ENCODE peak calls at places on chromosomes 3 and 15, in four cellular contexts. E is GM12878, T is IMR-90, P is K562. K is an unnamed sample.

GRCh38 chr15:57227899-57228298 is 148.4 kb upstream of the CGNL1 start:
- DNase-seq in E (no peak), P (no peak), T (peak; percentile 73), K (no peak)

GRCh38 chr3:155744626-155745324 is at the start of gene PLCH1:
- DNase-seq in E (no peak), P (peak; percentile 79), T (peak; percentile 40), K (peak; percentile 80)

GRCh38 chr3:111676177-111677021 is 81.3 kb upstream of the ZBED2 start:
- DNase-seq in T (no peak), P (no peak), E (no peak), K (peak; percentile 86)

GRCh38 chr15:70264014-70264492 is 166.3 kb upstream of the TLE3 start:
- DNase-seq in T (no peak), P (no peak), E (no peak), K (no peak)

GRCh38 chr3:187737401-187738088 is 7.7 kb downstream of the BCL6 start:
- DNase-seq in T (peak; percentile 65), P (peak; percentile 45), E (no peak), K (peak; percentile 19)

GRCh38 chr3:172848910-172849309 is 98.4 kb downstream of the ECT2 start:
- DNase-seq in E (no peak), P (no peak), T (peak; percentile 10), K (no peak)

GRCh38 chr15:93929375-93930094 is 301.8 kb upstream of the MCTP2 start:
- DNase-seq in P (no peak), E (no peak), T (peak; percentile 60), K (no peak)

GRCh38 chr15:92561754-92562153 is 93.8 kb downstream of the FAM174B start:
- DNase-seq in T (no peak), E (no peak), P (no peak), K (no peak)

GRCh38 chr3:177597325-177598109 is 400.2 kb upstream of the TBL1XR1 start:
- DNase-seq in P (peak; percentile 60), T (peak; percentile 75), E (no peak), K (no peak)

GRCh38 chr3:187996609-187997008 is 157.3 kb upstream of the LPP start:
- DNase-seq in P (no peak), E (no peak), T (no peak), K (no peak)

GRCh38 chr3:184679056-184679502 is 32.8 kb downstream of the MAGEF1 start:
- DNase-seq in T (no peak), E (no peak), P (no peak), K (no peak)

GRCh38 chr15:33016405-33017024 is 178.0 kb downstream of the FMN1 start:
- DNase-seq in T (no peak), E (no peak), P (no peak), K (no peak)

GRCh38 chr3:16480861-16481569 is 32.5 kb downstream of the RFTN1 start:
- DNase-seq in T (peak; percentile 70), P (no peak), E (no peak), K (peak; percentile 43)

DNA sequence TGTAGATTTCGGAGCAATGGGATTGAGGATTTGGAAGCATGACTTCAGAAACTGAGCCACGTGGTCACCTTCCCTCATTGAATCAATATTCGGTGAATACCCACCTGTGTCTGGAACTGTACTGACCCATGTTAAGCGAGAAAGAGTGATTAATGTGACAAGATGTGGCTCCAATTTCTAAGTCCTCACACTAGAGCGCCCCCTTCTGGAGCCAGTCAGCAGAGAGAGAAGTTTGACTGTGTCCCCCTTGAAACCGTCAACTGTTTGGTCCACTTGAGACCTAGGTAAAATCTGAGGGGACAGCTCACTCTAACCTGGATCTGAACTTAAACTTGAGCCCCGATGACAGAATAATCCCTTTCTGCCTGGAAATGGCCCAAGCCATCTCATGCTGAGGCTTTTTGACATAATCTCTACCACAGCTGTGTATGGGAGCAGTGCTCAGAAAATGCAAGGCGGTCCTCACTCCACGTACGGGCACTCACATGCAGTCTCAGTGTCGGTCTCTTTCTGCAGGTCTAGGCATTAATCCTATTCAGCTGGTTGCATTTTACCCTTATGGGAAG is 47.8 kb upstream of the LIMD1 start:
- DNase-seq in E (no peak), P (peak; percentile 86), T (no peak), K (no peak)
- TF ChIP-seq BHLHE40 in E (no peak), P (no peak), T (no peak), K (no peak)

DNA sequence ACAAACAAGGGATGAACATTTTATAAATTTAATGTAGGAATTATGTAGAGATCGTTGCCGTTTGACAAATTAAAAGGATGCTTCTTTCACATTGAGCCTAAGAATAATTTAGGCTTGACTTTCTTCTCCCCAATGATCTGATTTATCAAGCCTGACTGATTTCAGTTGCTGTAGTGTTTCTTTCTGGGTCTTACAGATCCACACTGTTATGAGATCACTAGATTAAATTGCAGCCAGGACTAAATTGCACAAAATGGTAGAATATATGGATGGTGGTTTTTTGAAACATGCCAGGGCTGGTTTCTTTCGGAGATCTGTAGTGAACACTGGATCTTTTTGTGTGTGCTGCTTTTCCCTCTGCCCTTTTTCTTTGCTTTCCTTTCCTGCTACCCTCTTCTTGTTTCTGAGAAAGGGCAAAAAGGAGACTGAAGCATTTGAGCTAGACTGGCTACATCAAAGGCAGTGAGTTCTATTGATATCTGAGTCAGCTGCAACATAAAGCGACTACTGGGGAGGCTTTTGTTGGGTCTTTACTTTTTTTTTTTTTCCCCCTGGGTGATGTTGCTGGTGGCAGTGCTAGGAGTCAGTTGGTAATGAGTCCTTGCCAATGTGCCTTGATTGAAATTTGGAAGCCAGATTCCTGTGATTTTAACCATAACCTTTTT is 83.0 kb downstream of the AKAP13 start:
- DNase-seq in P (no peak), E (no peak), T (no peak), K (no peak)
- TF ChIP-seq RCOR1 in P (no peak), E (no peak), T (no peak), K (no peak)

DNA sequence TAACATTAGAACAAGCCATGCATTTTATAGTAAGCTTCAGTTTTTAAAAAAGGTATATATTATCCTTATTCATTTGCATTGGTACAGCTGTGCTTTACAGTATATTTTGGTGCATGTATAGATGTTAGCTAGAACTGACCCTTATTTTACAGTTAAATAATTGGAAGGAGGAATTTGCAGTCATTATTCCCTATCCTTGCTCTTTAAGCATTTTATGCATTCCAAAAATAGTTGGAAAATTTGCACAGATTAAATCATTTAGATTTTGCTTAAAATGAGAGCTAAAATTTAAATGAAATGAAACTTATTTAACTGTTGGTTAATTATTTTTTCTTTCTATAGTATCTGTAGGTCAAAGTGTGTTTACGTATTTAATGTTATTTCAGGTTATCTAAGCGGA is 667.1 kb downstream of the NAALADL2 start:
- DNase-seq in E (no peak), T (no peak), P (no peak), K (no peak)
- TF ChIP-seq BHLHE40 in E (no peak), T (no peak), P (no peak), K (no peak)

DNA sequence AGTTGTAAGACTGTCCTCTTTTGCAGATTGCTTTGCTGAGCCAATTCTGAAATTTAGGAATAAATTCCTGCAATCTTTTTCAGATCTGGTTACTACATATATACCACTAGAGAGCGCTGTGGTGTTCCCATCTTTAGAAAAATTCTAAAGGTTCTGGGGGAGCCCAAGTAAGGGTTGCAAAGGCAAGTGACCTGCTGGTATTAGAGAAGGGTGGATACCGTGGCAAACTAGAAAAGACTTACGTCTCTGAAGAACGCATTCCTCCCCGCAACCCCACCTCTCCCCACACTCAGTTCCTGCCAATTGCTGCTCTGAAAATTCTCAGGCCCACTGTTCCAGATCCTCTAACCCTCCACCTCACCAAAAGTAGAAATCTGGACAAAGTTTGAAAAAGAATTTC is 48.5 kb downstream of the EFHB start:
- DNase-seq in T (peak; percentile 41), P (peak; percentile 73), E (no peak), K (peak; percentile 45)
- TF ChIP-seq RCOR1 in T (no peak), P (no peak), E (no peak), K (no peak)

GRCh38 chr3:85709483-85709882 is 750.7 kb downstream of the CADM2 start:
- DNase-seq in E (no peak), T (no peak), P (no peak), K (no peak)
- TF ChIP-seq BHLHE40 in E (no peak), T (no peak), P (no peak), K (no peak)

K was measured in A549.